ENCODE peak calls at places on chromosomes 16 and 17, in four cellular contexts. R is K562, G is IMR-90, C is endothelial cell of umbilical vein. A is an unnamed sample. For H3K9me1, the result is how much of the 10 kb centered on the place peaks cover.

GRCh38 chr17:76726231-76726765 is at the start of gene JMJD6:
- DNase-seq in R (peak), G (peak), C (peak), A (peak)

GRCh38 chr16:50580180-50580771 is 32.1 kb downstream of the NKD1 start:
- DNase-seq in R (no peak), G (no peak), C (no peak), A (no peak)

GRCh38 chr17:4204676-4205075 is 59.1 kb downstream of the ANKFY1 start:
- DNase-seq in R (no peak), G (peak), C (peak), A (no peak)

GRCh38 chr17:31693433-31694210 is 165.4 kb downstream of the COPRS start:
- DNase-seq in R (no peak), G (no peak), C (no peak), A (no peak)

GRCh38 chr17:20922128-20922670 is 120.6 kb downstream of the USP22 start:
- DNase-seq in R (peak), G (peak), C (peak), A (no peak)

GRCh38 chr17:68141050-68141449 is 105.5 kb downstream of the KPNA2 start:
- DNase-seq in R (no peak), G (peak), C (no peak), A (no peak)

GRCh38 chr16:8173111-8173644 is 417.1 kb downstream of the TMEM114 start:
- DNase-seq in R (peak), G (peak), C (peak), A (peak)

GRCh38 chr17:42288985-42289862 is 926 bp downstream of the STAT5A start:
- DNase-seq in R (peak), G (no peak), C (no peak), A (no peak)

GRCh38 chr17:31674305-31674704 is 184.7 kb downstream of the COPRS start:
- DNase-seq in R (no peak), G (peak), C (no peak), A (peak)

DNA sequence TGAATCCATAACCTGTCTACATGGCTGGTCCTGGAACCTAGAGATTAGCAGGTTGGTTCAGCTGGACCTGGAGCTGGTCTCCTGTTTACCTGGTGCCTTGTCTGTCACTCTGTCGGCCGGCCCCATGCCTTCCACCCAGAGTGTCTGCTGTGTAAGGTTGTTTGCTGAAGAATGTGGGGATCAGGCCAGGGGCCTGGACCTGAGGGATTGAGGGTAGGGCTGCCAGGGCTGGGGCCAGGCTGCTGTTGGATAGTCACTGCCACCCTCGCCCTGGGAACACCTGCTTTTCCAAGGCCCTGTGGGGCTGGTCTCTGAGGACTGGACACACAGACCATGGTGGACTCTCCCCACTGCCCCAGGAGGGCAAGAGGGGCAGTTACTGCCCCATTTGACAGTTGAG is 1.4 kb downstream of the NHERF2 start:
- DNase-seq in R (no peak), G (no peak), C (no peak), A (no peak)
- H3K27ac ChIP-seq in R (no peak), G (peak), C (no peak), A (no peak)

DNA sequence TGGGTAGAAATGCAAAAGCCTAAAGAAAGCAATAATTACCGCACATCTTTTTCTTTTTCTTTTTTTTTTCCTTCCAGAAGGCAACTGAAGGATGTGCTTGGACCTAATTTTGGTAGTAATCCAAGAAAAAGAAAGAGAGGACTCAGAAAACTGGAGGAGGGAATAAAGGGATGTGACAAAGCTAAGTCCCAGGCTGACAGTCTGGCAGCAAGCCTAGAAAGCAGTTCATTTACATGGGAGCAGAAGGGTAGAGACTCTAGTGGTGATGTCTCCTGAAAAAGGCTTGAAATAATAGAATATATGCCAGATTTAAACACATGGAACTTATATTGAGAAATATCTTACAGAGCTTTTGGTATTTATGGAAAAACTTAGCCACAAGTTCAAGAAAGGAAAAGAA is 101.0 kb upstream of the SHISA6 start:
- DNase-seq in R (no peak), G (no peak), C (no peak), A (no peak)
- H3K9me1 ChIP-seq in R (under half), G (under half), C (under half), A (under half)

GRCh38 chr17:17698371-17698770 is 17.1 kb downstream of the RAI1 start:
- DNase-seq in R (no peak), G (no peak), C (no peak), A (no peak)
- H3K27ac ChIP-seq in R (no peak), G (peak), C (no peak), A (no peak)

GRCh38 chr16:81787659-81788058 is 8.6 kb downstream of the PLCG2 start:
- DNase-seq in R (no peak), G (no peak), C (no peak), A (no peak)
- H3K9me1 ChIP-seq in R (under half), G (under half), C (under half), A (under half)

GRCh38 chr17:75459246-75459589 is 2.8 kb downstream of the TMEM94 start:
- DNase-seq in R (no peak), G (no peak), C (no peak), A (no peak)
- H3K27ac ChIP-seq in R (no peak), G (no peak), C (no peak), A (no peak)

GRCh38 chr16:86013867-86014266 is 114.9 kb downstream of the IRF8 start:
- DNase-seq in R (no peak), G (no peak), C (no peak), A (no peak)

GRCh38 chr16:86011532-86011931 is 112.6 kb downstream of the IRF8 start:
- DNase-seq in R (no peak), G (no peak), C (no peak), A (no peak)

GRCh38 chr16:86012221-86012620 is 113.3 kb downstream of the IRF8 start:
- DNase-seq in R (no peak), G (no peak), C (peak), A (no peak)

GRCh38 chr16:86007524-86007923 is 108.6 kb downstream of the IRF8 start:
- DNase-seq in R (no peak), G (no peak), C (no peak), A (no peak)

DNA sequence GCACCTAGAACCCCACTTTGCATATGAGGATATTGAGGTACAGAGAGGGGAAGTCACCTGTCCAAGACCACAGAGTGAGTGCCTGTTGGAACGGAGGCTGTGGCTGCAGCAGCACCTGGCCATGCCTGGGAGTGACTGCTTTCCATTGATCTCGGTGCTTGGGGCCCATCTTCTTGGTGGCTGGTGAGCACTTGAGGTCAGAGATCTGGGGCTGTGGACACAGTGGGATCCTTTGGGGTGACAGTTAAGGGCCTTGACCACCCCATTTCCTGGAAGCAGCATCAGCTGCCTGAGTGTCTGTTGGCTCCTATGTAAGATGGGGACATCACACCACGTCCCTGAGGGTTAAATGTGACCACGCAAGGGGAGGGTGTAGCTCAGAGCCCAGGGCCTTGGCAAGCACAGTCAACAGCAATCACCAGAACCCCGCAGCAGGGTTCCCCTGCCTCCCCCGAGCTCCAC is 111.7 kb downstream of the IRF8 start:
- DNase-seq in R (no peak), G (no peak), C (no peak), A (no peak)
- H3K9me1 ChIP-seq in R (under half), G (under half), C (under half), A (under half)

A was measured in keratinocyte.